ENCODE peak calls at places on chromosomes 1 and 21, in six cellular contexts. O is RPMI7951, P is EL, F is NCI-H748 treated with DMSO at 0.1 percent for 48 hours, W is GM13977, G is heart right ventricle. N is an unnamed sample.

GRCh38 chr1:118984086-118984989 is 3.8 kb downstream of the TBX15 start:
- DNase-seq in O (no peak), P (peak), F (no peak), W (peak), G (peak), N (no peak)

GRCh38 chr21:42360317-42360716 is 6.0 kb downstream of the TFF1 start:
- DNase-seq in O (no peak), P (no peak), F (no peak), W (no peak), G (no peak), N (no peak)

GRCh38 chr1:93874025-93874651 is 4.9 kb downstream of the DNTTIP2 start:
- DNase-seq in O (peak), P (peak), F (no peak), W (no peak), G (no peak), N (peak)

GRCh38 chr1:234322979-234323378 is 50.3 kb upstream of the COA6 start:
- DNase-seq in O (peak), P (peak), F (peak), W (peak), G (peak), N (peak)

GRCh38 chr1:245108251-245108650 is 46.5 kb upstream of the KIF26B start:
- DNase-seq in O (no peak), P (no peak), F (no peak), W (no peak), G (no peak), N (no peak)

GRCh38 chr1:211699059-211699458 is 23.6 kb upstream of the NEK2 start:
- DNase-seq in O (no peak), P (no peak), F (no peak), W (no peak), G (no peak), N (no peak)

GRCh38 chr1:98661544-98662353 is at the start of gene SNX7:
- DNase-seq in O (peak), P (peak), F (peak), W (peak), G (peak), N (peak)

GRCh38 chr1:68339505-68339904 is 107.2 kb upstream of the WLS start:
- DNase-seq in O (peak), P (no peak), F (no peak), W (no peak), G (no peak), N (no peak)

GRCh38 chr1:24417681-24418080 is 2.1 kb downstream of the NIPAL3 start:
- DNase-seq in O (peak), P (peak), F (no peak), W (no peak), G (no peak), N (no peak)

GRCh38 chr1:5854754-5855153 is 137.5 kb downstream of the NPHP4 start:
- DNase-seq in O (no peak), P (no peak), F (no peak), W (no peak), G (no peak), N (no peak)

GRCh38 chr21:8989883-8990325 is 1531.5 kb upstream of the TPTE start:
- DNase-seq in O (peak), P (no peak), F (no peak), W (peak), G (no peak), N (no peak)

GRCh38 chr1:224791362-224791941 is 138.0 kb upstream of the DNAH14 start:
- DNase-seq in O (no peak), P (no peak), F (no peak), W (no peak), G (no peak), N (no peak)

GRCh38 chr1:37362990-37363389 is 111.4 kb upstream of the ZC3H12A start:
- DNase-seq in O (no peak), P (no peak), F (no peak), W (no peak), G (no peak), N (no peak)